ENCODE peak calls at places on chromosomes 13 and 19, in six cellular contexts. One of them, this sample, is unnamed.

GRCh38 chr19:41886761-41887710 is 4.1 kb downstream of the ARHGEF1 start:
- DNase-seq in fibroblast of mammary gland: no peak
- DNase-seq in IMR-90: no peak
- DNase-seq in colonic mucosa: no peak
- DNase-seq in tibial artery: no peak
- DNase-seq in fibroblast of villous mesenchyme: no peak
- DNase-seq in this sample: no peak

GRCh38 chr13:51323824-51324511 is 15.5 kb upstream of the SERPINE3 start:
- DNase-seq in IMR-90: no peak
- DNase-seq in fibroblast of villous mesenchyme: no peak
- DNase-seq in fibroblast of mammary gland: no peak
- DNase-seq in colonic mucosa: no peak
- DNase-seq in tibial artery: no peak
- DNase-seq in this sample: no peak

GRCh38 chr13:100483836-100484381 is 104.7 kb downstream of the GGACT start:
- DNase-seq in IMR-90: no peak
- DNase-seq in colonic mucosa: no peak
- DNase-seq in fibroblast of villous mesenchyme: no peak
- DNase-seq in fibroblast of mammary gland: no peak
- DNase-seq in tibial artery: no peak
- DNase-seq in this sample: no peak

GRCh38 chr13:75870397-75870801 is 234.3 kb downstream of the LMO7 start:
- DNase-seq in fibroblast of mammary gland: peak; percentile 30
- DNase-seq in colonic mucosa: no peak
- DNase-seq in tibial artery: no peak
- DNase-seq in fibroblast of villous mesenchyme: peak; percentile 38
- DNase-seq in IMR-90: peak; percentile 20
- DNase-seq in this sample: peak; percentile 38

GRCh38 chr13:39776439-39776838 is 121.0 kb downstream of the COG6 start:
- DNase-seq in colonic mucosa: no peak
- DNase-seq in fibroblast of mammary gland: peak; percentile 92
- DNase-seq in fibroblast of villous mesenchyme: peak; percentile 61
- DNase-seq in IMR-90: peak; percentile 88
- DNase-seq in tibial artery: no peak
- DNase-seq in this sample: peak; percentile 60

GRCh38 chr13:77820431-77821149 is 98.0 kb downstream of the EDNRB start:
- DNase-seq in colonic mucosa: no peak
- DNase-seq in IMR-90: no peak
- DNase-seq in tibial artery: no peak
- DNase-seq in fibroblast of villous mesenchyme: no peak
- DNase-seq in fibroblast of mammary gland: no peak
- DNase-seq in this sample: no peak

GRCh38 chr13:75294110-75294509 is 187.9 kb downstream of the TBC1D4 start:
- DNase-seq in colonic mucosa: no peak
- DNase-seq in IMR-90: no peak
- DNase-seq in tibial artery: no peak
- DNase-seq in fibroblast of villous mesenchyme: no peak
- DNase-seq in fibroblast of mammary gland: no peak
- DNase-seq in this sample: no peak

GRCh38 chr13:61546911-61547310 is 131.3 kb upstream of the PCDH20 start:
- DNase-seq in fibroblast of villous mesenchyme: no peak
- DNase-seq in fibroblast of mammary gland: no peak
- DNase-seq in IMR-90: no peak
- DNase-seq in colonic mucosa: no peak
- DNase-seq in tibial artery: no peak
- DNase-seq in this sample: no peak

GRCh38 chr19:31113250-31113685 is 236.0 kb downstream of the TSHZ3 start:
- DNase-seq in tibial artery: no peak
- DNase-seq in IMR-90: peak; percentile 39
- DNase-seq in colonic mucosa: no peak
- DNase-seq in fibroblast of mammary gland: no peak
- DNase-seq in fibroblast of villous mesenchyme: peak; percentile 83
- DNase-seq in this sample: no peak

GRCh38 chr13:84810781-84811180 is 928.5 kb upstream of the SLITRK1 start:
- DNase-seq in tibial artery: no peak
- DNase-seq in fibroblast of villous mesenchyme: no peak
- DNase-seq in IMR-90: no peak
- DNase-seq in fibroblast of mammary gland: no peak
- DNase-seq in colonic mucosa: no peak
- DNase-seq in this sample: no peak

GRCh38 chr19:16309653-16310052 is 15.0 kb upstream of the KLF2 start:
- DNase-seq in tibial artery: no peak
- DNase-seq in colonic mucosa: no peak
- DNase-seq in IMR-90: no peak
- DNase-seq in fibroblast of villous mesenchyme: no peak
- DNase-seq in fibroblast of mammary gland: no peak
- DNase-seq in this sample: no peak

GRCh38 chr13:31835932-31836331 is 96.6 kb downstream of the RXFP2 start:
- DNase-seq in IMR-90: peak; percentile 59
- DNase-seq in tibial artery: no peak
- DNase-seq in fibroblast of villous mesenchyme: peak; percentile 55
- DNase-seq in colonic mucosa: no peak
- DNase-seq in fibroblast of mammary gland: peak; percentile 87
- DNase-seq in this sample: peak; percentile 74

GRCh38 chr19:5090780-5091575 is 122.1 kb downstream of the KDM4B start:
- DNase-seq in IMR-90: peak; percentile 15
- DNase-seq in colonic mucosa: no peak
- DNase-seq in fibroblast of villous mesenchyme: peak; percentile 58
- DNase-seq in fibroblast of mammary gland: peak; percentile 36
- DNase-seq in tibial artery: peak; percentile 81
- DNase-seq in this sample: peak; percentile 14

GRCh38 chr19:16041571-16042386 is 34.5 kb upstream of the TPM4 start:
- DNase-seq in IMR-90: peak; percentile 52
- DNase-seq in fibroblast of mammary gland: peak; percentile 77
- DNase-seq in colonic mucosa: peak; percentile 90
- DNase-seq in tibial artery: peak; percentile 89
- DNase-seq in fibroblast of villous mesenchyme: peak; percentile 69
- DNase-seq in this sample: peak; percentile 77

GRCh38 chr13:37501187-37501586 is 97.4 kb downstream of the POSTN start:
- DNase-seq in fibroblast of mammary gland: no peak
- DNase-seq in IMR-90: peak; percentile 15
- DNase-seq in tibial artery: no peak
- DNase-seq in colonic mucosa: no peak
- DNase-seq in fibroblast of villous mesenchyme: no peak
- DNase-seq in this sample: no peak

GRCh38 chr13:87123987-87124784 is 547.0 kb upstream of the SLITRK5 start:
- DNase-seq in fibroblast of mammary gland: peak; percentile 98
- DNase-seq in colonic mucosa: no peak
- DNase-seq in tibial artery: no peak
- DNase-seq in fibroblast of villous mesenchyme: peak; percentile 95
- DNase-seq in IMR-90: peak; percentile 100
- DNase-seq in this sample: peak; percentile 93

GRCh38 chr13:111184685-111185401 is 69.7 kb downstream of the ARHGEF7 start:
- DNase-seq in IMR-90: no peak
- DNase-seq in colonic mucosa: no peak
- DNase-seq in fibroblast of mammary gland: peak; percentile 32
- DNase-seq in fibroblast of villous mesenchyme: no peak
- DNase-seq in tibial artery: peak; percentile 79
- DNase-seq in this sample: peak; percentile 71

GRCh38 chr13:101785858-101786257 is 333.4 kb downstream of the ITGBL1 start:
- DNase-seq in fibroblast of villous mesenchyme: peak; percentile 19
- DNase-seq in tibial artery: no peak
- DNase-seq in colonic mucosa: no peak
- DNase-seq in fibroblast of mammary gland: peak; percentile 28
- DNase-seq in IMR-90: peak; percentile 3
- DNase-seq in this sample: peak; percentile 27

GRCh38 chr13:43122706-43123268 is 99.4 kb downstream of the DNAJC15 start:
- DNase-seq in fibroblast of villous mesenchyme: no peak
- DNase-seq in colonic mucosa: no peak
- DNase-seq in tibial artery: no peak
- DNase-seq in IMR-90: no peak
- DNase-seq in fibroblast of mammary gland: no peak
- DNase-seq in this sample: no peak

GRCh38 chr19:11377237-11377636 is 2.8 kb downstream of the SWSAP1 start:
- DNase-seq in IMR-90: peak; percentile 94
- DNase-seq in colonic mucosa: no peak
- DNase-seq in fibroblast of mammary gland: peak; percentile 94
- DNase-seq in tibial artery: no peak
- DNase-seq in fibroblast of villous mesenchyme: peak; percentile 85
- DNase-seq in this sample: peak; percentile 81

GRCh38 chr19:36009220-36009619 is 607 bp upstream of the SYNE4 start:
- DNase-seq in IMR-90: peak; percentile 48
- DNase-seq in colonic mucosa: peak; percentile 72
- DNase-seq in tibial artery: peak; percentile 88
- DNase-seq in fibroblast of mammary gland: peak; percentile 54
- DNase-seq in fibroblast of villous mesenchyme: peak; percentile 57
- DNase-seq in this sample: peak; percentile 74

GRCh38 chr19:23310729-23311211 is 60.6 kb upstream of the ZNF724 start:
- DNase-seq in tibial artery: no peak
- DNase-seq in fibroblast of mammary gland: no peak
- DNase-seq in colonic mucosa: no peak
- DNase-seq in fibroblast of villous mesenchyme: no peak
- DNase-seq in IMR-90: no peak
- DNase-seq in this sample: no peak

GRCh38 chr19:13149628-13150186 is 468 bp downstream of the STX10 start:
- DNase-seq in fibroblast of mammary gland: no peak
- DNase-seq in colonic mucosa: no peak
- DNase-seq in IMR-90: no peak
- DNase-seq in fibroblast of villous mesenchyme: peak; percentile 39
- DNase-seq in tibial artery: peak; percentile 82
- DNase-seq in this sample: peak; percentile 53

GRCh38 chr13:112776971-112777370 is 87.1 kb downstream of the ATP11A start:
- DNase-seq in IMR-90: no peak
- DNase-seq in colonic mucosa: no peak
- DNase-seq in tibial artery: peak; percentile 35
- DNase-seq in fibroblast of mammary gland: no peak
- DNase-seq in fibroblast of villous mesenchyme: no peak
- DNase-seq in this sample: no peak

GRCh38 chr13:76293751-76294150 is 592.5 kb downstream of the KCTD12 start:
- DNase-seq in fibroblast of mammary gland: peak; percentile 29
- DNase-seq in colonic mucosa: no peak
- DNase-seq in fibroblast of villous mesenchyme: no peak
- DNase-seq in tibial artery: no peak
- DNase-seq in IMR-90: no peak
- DNase-seq in this sample: peak; percentile 68

GRCh38 chr19:3784607-3785463 is 1.3 kb downstream of the MATK start:
- DNase-seq in colonic mucosa: no peak
- DNase-seq in fibroblast of villous mesenchyme: no peak
- DNase-seq in fibroblast of mammary gland: peak; percentile 12
- DNase-seq in IMR-90: no peak
- DNase-seq in tibial artery: no peak
- DNase-seq in this sample: no peak

GRCh38 chr13:101258071-101258470 is 158.2 kb downstream of the NALCN start:
- DNase-seq in fibroblast of mammary gland: peak; percentile 92
- DNase-seq in fibroblast of villous mesenchyme: peak; percentile 76
- DNase-seq in IMR-90: peak; percentile 86
- DNase-seq in colonic mucosa: no peak
- DNase-seq in tibial artery: no peak
- DNase-seq in this sample: peak; percentile 98

DNA sequence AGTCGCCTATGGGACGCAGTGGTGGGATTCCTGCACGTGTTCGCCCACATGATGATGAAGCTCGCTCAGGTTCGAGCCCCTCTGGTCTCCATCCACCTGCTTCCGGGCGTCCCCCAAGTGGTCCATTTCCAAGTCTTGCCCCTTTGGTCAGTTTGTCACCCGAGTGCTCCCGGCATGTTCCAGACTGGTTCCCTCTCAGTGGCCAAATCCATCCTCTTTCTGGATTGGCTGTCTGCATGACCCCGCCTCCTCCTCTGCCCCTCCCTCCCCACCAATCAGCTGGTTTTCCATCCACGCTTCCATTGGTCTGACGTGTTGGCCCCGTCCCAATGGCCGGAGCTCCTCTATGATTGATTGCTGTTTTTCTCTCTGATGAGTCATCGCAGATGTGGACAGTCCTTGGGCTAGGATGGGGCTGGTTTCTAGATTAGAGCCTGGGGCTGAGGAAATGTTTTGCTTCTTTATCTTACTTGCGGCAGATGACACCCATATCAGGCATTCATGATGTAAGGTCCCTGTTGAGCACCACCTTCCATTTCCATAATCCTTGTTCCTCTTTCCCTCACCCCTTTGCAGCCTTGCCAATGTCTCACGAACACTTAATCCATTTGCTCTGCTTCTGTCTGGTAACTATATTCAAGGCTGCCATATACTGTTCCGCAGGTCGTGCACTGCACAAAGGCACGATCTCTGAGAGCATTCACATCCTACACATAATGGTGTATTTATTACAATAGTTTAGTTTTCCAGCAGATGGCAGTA is 73.8 kb downstream of the MAP4K1 start:
- DNase-seq in fibroblast of mammary gland: peak; percentile 93
- DNase-seq in colonic mucosa: peak; percentile 40
- DNase-seq in tibial artery: peak; percentile 82
- DNase-seq in fibroblast of villous mesenchyme: peak; percentile 90
- DNase-seq in IMR-90: peak; percentile 86
- DNase-seq in this sample: peak; percentile 90
- TF ChIP-seq CTCF in fibroblast of mammary gland: no peak
- TF ChIP-seq CTCF in colonic mucosa: no peak
- TF ChIP-seq CTCF in tibial artery: peak; percentile 61
- TF ChIP-seq CTCF in fibroblast of villous mesenchyme: peak; percentile 51
- TF ChIP-seq CTCF in IMR-90: no peak
- TF ChIP-seq CTCF in this sample: no peak

GRCh38 chr19:55066107-55066709 is 3.3 kb upstream of the RDH13 start:
- DNase-seq in fibroblast of mammary gland: no peak
- DNase-seq in fibroblast of villous mesenchyme: no peak
- DNase-seq in tibial artery: no peak
- DNase-seq in colonic mucosa: peak; percentile 39
- DNase-seq in IMR-90: no peak
- DNase-seq in this sample: no peak
- TF ChIP-seq CTCF in fibroblast of mammary gland: no peak
- TF ChIP-seq CTCF in fibroblast of villous mesenchyme: no peak
- TF ChIP-seq CTCF in tibial artery: no peak
- TF ChIP-seq CTCF in colonic mucosa: no peak
- TF ChIP-seq CTCF in IMR-90: no peak
- TF ChIP-seq CTCF in this sample: no peak

DNA sequence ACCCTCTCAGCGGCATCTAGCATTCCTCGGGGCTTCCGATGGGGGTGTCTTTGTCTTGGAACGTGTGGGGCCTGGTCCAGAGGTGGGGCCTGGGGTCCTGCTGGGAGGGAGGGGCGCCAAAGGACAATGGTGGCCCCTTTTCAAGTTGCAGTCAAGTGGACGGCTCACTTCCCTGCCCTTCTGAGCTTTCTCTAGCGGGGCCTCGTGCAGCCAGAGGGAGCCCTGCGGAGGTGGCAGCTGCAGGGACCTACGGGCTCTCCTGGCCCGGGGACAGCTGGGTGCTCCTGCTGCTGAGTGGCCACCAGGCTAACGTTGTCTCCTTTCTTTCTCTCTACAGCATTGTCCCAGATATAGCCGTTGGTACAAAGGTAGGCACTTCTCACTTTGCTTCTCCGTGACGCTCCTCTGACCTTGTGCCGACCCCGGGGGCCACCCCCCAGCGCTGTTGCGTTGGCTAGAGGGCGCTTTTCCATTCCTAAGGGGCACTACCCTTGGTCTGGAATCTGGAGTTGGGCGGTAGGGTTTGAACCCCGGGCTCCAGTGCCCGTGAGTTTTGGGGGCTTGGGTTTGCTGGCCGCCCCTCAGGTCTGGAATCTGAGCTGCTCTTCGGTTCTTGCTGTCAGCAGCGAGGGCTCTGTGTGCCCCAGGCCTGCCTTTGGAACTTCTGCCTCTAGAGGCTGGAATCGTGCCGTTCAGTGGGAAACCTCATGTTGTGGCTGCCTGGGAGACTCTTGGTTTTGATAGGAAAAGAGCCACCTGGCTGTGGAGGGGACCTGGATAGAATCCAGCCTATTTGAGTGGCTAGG is 2.0 kb downstream of the PTBP1 start:
- DNase-seq in IMR-90: peak; percentile 49
- DNase-seq in colonic mucosa: no peak
- DNase-seq in fibroblast of villous mesenchyme: peak; percentile 72
- DNase-seq in tibial artery: no peak
- DNase-seq in fibroblast of mammary gland: peak; percentile 53
- DNase-seq in this sample: peak; percentile 59
- TF ChIP-seq CTCF in IMR-90: peak; percentile 36
- TF ChIP-seq CTCF in colonic mucosa: no peak
- TF ChIP-seq CTCF in fibroblast of villous mesenchyme: peak; percentile 46
- TF ChIP-seq CTCF in tibial artery: no peak
- TF ChIP-seq CTCF in fibroblast of mammary gland: peak; percentile 12
- TF ChIP-seq CTCF in this sample: peak; percentile 31

GRCh38 chr19:45163156-45163555 is 2.4 kb upstream of the NKPD1 start:
- DNase-seq in tibial artery: no peak
- DNase-seq in fibroblast of mammary gland: no peak
- DNase-seq in colonic mucosa: no peak
- DNase-seq in fibroblast of villous mesenchyme: no peak
- DNase-seq in IMR-90: no peak
- DNase-seq in this sample: no peak
- TF ChIP-seq CTCF in tibial artery: no peak
- TF ChIP-seq CTCF in fibroblast of mammary gland: no peak
- TF ChIP-seq CTCF in colonic mucosa: no peak
- TF ChIP-seq CTCF in fibroblast of villous mesenchyme: no peak
- TF ChIP-seq CTCF in IMR-90: no peak
- TF ChIP-seq CTCF in this sample: no peak

This sample was measured in cardiac fibroblast.